ENCODE peak calls at places on chromosome 3, in four cellular contexts. H is HTR-8/SVneo; R is effector CD4-positive, alpha-beta T cell; Q is astrocyte of the spinal cord. A is an unnamed sample.

GRCh38 chr3:14789640-14790285 is 29.0 kb upstream of the FGD5 start:
- DNase-seq in R (no peak), H (no peak), Q (no peak), A (no peak)

GRCh38 chr3:120909602-120909878 is 1.5 kb downstream of the STXBP5L start:
- DNase-seq in R (no peak), Q (no peak), H (no peak), A (no peak)

GRCh38 chr3:186315581-186316354 is 46.3 kb downstream of the DGKG start:
- DNase-seq in H (no peak), R (no peak), Q (peak), A (no peak)

GRCh38 chr3:8557298-8557697 is 55.7 kb downstream of the LMCD1 start:
- DNase-seq in Q (no peak), H (no peak), R (no peak), A (no peak)

GRCh38 chr3:50274371-50275104 is 4.3 kb upstream of the LSMEM2 start:
- DNase-seq in H (peak), R (peak), Q (peak), A (peak)

GRCh38 chr3:178558637-178559036 is 22.4 kb downstream of the KCNMB2 start:
- DNase-seq in H (no peak), Q (no peak), R (no peak), A (no peak)

GRCh38 chr3:56904526-56905245 is 102.9 kb upstream of the ARHGEF3 start:
- DNase-seq in Q (no peak), H (no peak), R (no peak), A (peak)

GRCh38 chr3:140093742-140094141 is 158.8 kb downstream of the CLSTN2 start:
- DNase-seq in H (peak), R (no peak), Q (peak), A (peak)

GRCh38 chr3:179902061-179902460 is 134.7 kb downstream of the PEX5L start:
- DNase-seq in Q (no peak), R (no peak), H (no peak), A (no peak)

GRCh38 chr3:113747719-113748046 is 848 bp downstream of the ATP6V1A start:
- DNase-seq in Q (no peak), R (no peak), H (peak), A (no peak)

GRCh38 chr3:4721511-4721911 is 228.4 kb downstream of the ITPR1 start:
- DNase-seq in H (no peak), Q (peak), R (no peak), A (no peak)

GRCh38 chr3:27573780-27574437 is 89.7 kb upstream of the SLC4A7 start:
- DNase-seq in R (no peak), Q (no peak), H (no peak), A (no peak)

GRCh38 chr3:107689355-107689754 is 166.6 kb downstream of the BBX start:
- DNase-seq in H (no peak), Q (no peak), R (no peak), A (no peak)

GRCh38 chr3:150227839-150228238 is 180.3 kb upstream of the TSC22D2 start:
- DNase-seq in Q (peak), H (peak), R (no peak), A (no peak)

GRCh38 chr3:46923559-46924350 is 46.2 kb downstream of the PTH1R start:
- DNase-seq in Q (peak), R (peak), H (no peak), A (no peak)

GRCh38 chr3:108472011-108472591 is 38.3 kb downstream of the MYH15 start:
- DNase-seq in Q (peak), R (no peak), H (peak), A (peak)

GRCh38 chr3:165895919-165896318 is 58.7 kb upstream of the BCHE start:
- DNase-seq in R (no peak), H (no peak), Q (no peak), A (no peak)

GRCh38 chr3:31485206-31485605 is 47.5 kb upstream of the STT3B start:
- DNase-seq in R (no peak), H (no peak), Q (no peak), A (no peak)

A was measured in LoVo.